ENCODE peak calls at places on chromosome 10, in five cellular contexts. W, O, T, D and Z are unnamed samples.

GRCh38 chr10:80535671-80536360 is 1.9 kb upstream of the SH2D4B start:
- DNase-seq in O (peak; percentile 48), W (no peak), D (no peak), T (peak; percentile 82), Z (peak; percentile 69)

GRCh38 chr10:31816318-31816717 is 112.3 kb downstream of the ARHGAP12 start:
- DNase-seq in D (no peak), W (no peak), O (no peak), T (no peak), Z (no peak)

GRCh38 chr10:60189861-60190475 is 199.7 kb downstream of the ANK3 start:
- DNase-seq in W (no peak), D (no peak), O (no peak), T (no peak), Z (no peak)

GRCh38 chr10:80498833-80499671 is 38.6 kb upstream of the SH2D4B start:
- DNase-seq in O (peak; percentile 85), D (peak; percentile 46), W (no peak), T (no peak), Z (peak; percentile 86)

GRCh38 chr10:109956454-109957091 is 33.3 kb upstream of the XPNPEP1 start:
- DNase-seq in D (no peak), W (peak; percentile 66), O (peak; percentile 60), T (peak; percentile 88), Z (peak; percentile 56)

GRCh38 chr10:7971949-7972348 is 82.5 kb upstream of the GATA3 start:
- DNase-seq in T (no peak), O (no peak), D (no peak), W (no peak), Z (no peak)

GRCh38 chr10:77943086-77943901 is 16.7 kb upstream of the DLG5 start:
- DNase-seq in T (peak; percentile 63), D (peak; percentile 77), W (no peak), O (peak; percentile 57), Z (no peak)

GRCh38 chr10:57628592-57629284 is 639.0 kb downstream of the IPMK start:
- DNase-seq in D (no peak), T (peak; percentile 19), O (no peak), W (no peak), Z (no peak)

GRCh38 chr10:4804505-4804904 is 21.5 kb upstream of the AKR1E2 start:
- DNase-seq in T (no peak), D (no peak), O (no peak), W (no peak), Z (no peak)

GRCh38 chr10:22537810-22538209 is 176.6 kb downstream of the PIP4K2A start:
- DNase-seq in O (no peak), W (no peak), D (no peak), T (no peak), Z (no peak)

GRCh38 chr10:58264780-58265179 is 2.9 kb downstream of the IPMK start:
- DNase-seq in T (peak; percentile 44), O (no peak), W (peak; percentile 53), D (no peak), Z (no peak)

GRCh38 chr10:110495731-110496552 is 1.8 kb upstream of the DUSP5 start:
- DNase-seq in W (peak; percentile 71), D (peak; percentile 36), O (no peak), T (peak; percentile 62), Z (no peak)

GRCh38 chr10:32143302-32143847 is 87.2 kb upstream of the KIF5B start:
- DNase-seq in D (no peak), T (no peak), O (no peak), W (no peak), Z (no peak)

DNA sequence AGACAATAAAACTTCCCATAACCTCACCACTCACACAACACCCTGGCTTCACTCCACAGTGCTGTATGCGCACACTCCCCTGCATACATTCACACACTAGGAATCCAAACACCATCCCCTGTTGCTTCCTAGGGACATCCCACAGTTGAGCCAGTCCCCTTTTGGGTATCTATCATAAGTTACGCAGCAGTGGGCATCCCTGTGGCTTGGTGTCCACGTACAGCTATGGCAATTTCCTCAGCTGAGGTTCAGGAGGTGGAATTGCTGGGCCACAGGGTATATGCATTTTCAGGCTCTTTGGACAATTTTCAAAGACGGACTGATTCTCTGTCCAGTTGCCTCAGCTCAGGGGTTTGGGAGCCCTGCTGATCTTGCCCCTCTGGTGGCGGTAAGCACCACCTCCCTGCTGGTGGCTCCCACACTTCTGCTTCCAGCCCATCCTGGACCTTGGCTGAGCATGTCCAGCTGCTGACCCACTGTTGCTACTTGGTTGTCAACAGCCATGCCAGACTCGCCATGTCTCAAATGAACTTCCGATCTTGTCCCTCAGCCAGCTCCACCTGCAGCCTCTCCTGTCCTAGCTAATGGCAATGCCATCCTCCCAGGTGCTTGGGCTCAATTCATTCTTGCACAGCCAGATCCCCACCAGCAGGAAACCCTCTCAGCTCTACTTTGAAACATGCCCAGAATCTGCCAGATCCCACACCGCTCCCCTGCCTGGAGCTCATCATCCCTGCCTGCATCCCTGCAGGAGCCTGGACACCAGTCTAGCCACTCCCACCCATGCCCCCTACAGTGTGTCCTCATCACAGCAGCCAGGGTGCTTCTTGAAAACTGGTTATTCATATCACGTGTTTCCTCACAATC is 36.6 kb downstream of the CDH23 start:
- DNase-seq in D (no peak), O (no peak), T (no peak), W (peak; percentile 15), Z (no peak)
- TF ChIP-seq REST in D (no peak), O (no peak), T (no peak), W (no peak), Z (no peak)

GRCh38 chr10:93754761-93755160 is 3.0 kb upstream of the LGI1 start:
- DNase-seq in O (no peak), T (no peak), D (no peak), W (no peak), Z (no peak)

GRCh38 chr10:93757136-93757535 is 600 bp upstream of the LGI1 start:
- DNase-seq in T (peak; percentile 32), W (no peak), O (no peak), D (no peak), Z (no peak)

GRCh38 chr10:93753621-93754250 is 4.0 kb upstream of the LGI1 start:
- DNase-seq in T (no peak), O (no peak), D (no peak), W (no peak), Z (no peak)

GRCh38 chr10:93756128-93756517 is 1.6 kb upstream of the LGI1 start:
- DNase-seq in O (no peak), T (no peak), D (no peak), W (no peak), Z (no peak)

DNA sequence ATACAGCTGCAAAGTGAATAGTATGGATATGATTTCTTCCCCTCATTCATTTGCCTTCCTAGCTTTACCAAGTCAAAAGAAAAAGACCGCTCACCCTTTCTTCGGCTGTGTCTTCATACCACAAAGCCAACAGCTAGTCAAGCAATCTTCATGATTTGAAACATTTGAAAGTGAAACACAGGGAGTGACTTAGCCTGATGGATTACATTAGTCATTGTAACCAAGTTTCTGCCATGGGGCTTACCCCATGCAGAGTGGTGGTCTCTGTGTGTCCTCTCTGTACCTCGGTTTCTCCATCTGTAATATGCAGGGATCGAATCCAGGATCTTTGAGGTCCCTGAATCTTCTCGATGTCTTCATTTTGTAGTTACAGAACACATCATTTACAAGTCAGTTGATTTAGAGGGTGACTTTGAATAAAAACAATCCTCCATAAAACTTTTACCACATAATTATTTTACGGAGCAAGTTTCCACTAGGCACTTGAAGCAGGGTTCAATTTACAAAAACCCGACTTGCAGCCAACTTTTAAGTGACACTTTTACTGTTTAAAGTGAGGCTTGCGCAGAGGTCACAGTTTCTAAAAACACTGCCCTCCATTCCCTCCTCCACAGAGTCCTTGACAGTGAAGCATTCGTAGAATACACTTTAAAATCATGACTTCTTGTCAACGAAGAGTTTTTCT is 2.2 kb upstream of the LGI1 start:
- DNase-seq in O (no peak), D (no peak), W (no peak), T (no peak), Z (no peak)
- H3K27ac ChIP-seq in O (no peak overlapping the region), D (no peak overlapping the region), W (no peak overlapping the region), T (no peak overlapping the region), Z (no peak overlapping the region)

GRCh38 chr10:69419761-69420126 is 3.0 kb upstream of the TACR2 start:
- DNase-seq in D (no peak), T (no peak), O (no peak), W (no peak), Z (no peak)

GRCh38 chr10:69422676-69423075 is 6.0 kb upstream of the TACR2 start:
- DNase-seq in T (no peak), O (no peak), W (no peak), D (no peak), Z (no peak)

GRCh38 chr10:69425041-69425440 is 8.3 kb upstream of the TACR2 start:
- DNase-seq in T (no peak), W (no peak), D (no peak), O (no peak), Z (no peak)

GRCh38 chr10:69419096-69419760 is 2.5 kb upstream of the TACR2 start:
- DNase-seq in O (no peak), W (no peak), T (no peak), D (no peak), Z (no peak)

DNA sequence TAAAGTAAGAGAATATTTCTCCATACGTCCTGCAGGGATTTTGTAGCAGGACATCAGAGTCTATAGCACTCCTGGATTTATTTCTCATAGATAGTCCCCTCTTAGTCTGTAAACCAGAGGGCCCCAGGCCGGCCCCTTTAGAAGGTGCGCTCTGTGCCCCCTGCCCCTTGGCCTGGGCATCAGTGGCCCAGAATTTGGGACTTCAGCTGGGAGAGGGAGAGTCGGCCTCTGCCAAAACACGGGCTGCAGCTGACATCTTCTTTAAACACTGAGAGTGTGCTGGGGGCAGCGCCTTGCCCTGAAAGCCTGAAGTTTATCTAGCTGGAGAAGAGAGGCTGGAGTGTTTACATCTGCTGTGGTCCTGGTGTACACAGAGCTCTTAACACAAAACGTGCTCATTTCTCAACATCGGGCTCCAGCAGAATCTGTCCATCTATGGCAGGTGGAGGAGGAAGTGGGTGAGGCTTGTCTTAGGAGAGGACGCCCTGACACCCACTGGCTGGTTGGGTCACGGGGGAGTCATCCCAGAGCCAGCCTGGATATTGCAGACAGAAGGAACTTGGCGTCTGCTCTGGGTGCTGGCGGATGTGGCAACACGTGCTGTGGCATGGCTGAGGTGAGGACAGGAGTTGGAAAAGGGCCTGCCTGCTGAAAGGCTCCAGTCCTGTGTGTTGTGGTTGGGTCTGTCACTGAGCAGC is 5.0 kb upstream of the TACR2 start:
- DNase-seq in T (no peak), O (no peak), W (no peak), D (no peak), Z (peak; percentile 95)
- TF ChIP-seq POLR2AphosphoS5 in T (no peak), O (no peak), W (no peak), D (no peak), Z (peak; percentile 86)

GRCh38 chr10:44702531-44702930 is 208.6 kb upstream of the TMEM72 start:
- DNase-seq in T (no peak), D (no peak), W (no peak), O (no peak), Z (no peak)

GRCh38 chr10:44706745-44707144 is 204.4 kb upstream of the TMEM72 start:
- DNase-seq in W (no peak), D (no peak), T (no peak), O (peak; percentile 3), Z (no peak)

GRCh38 chr10:44704616-44705015 is 206.5 kb upstream of the TMEM72 start:
- DNase-seq in O (no peak), W (no peak), D (no peak), T (no peak), Z (no peak)

GRCh38 chr10:44703241-44704155 is 207.6 kb upstream of the TMEM72 start:
- DNase-seq in T (no peak), O (no peak), D (no peak), W (no peak), Z (no peak)
- TF ChIP-seq REST in T (no peak), O (no peak), D (no peak), W (no peak), Z (no peak)

GRCh38 chr10:28733245-28733644 is 55.9 kb downstream of the BAMBI start:
- DNase-seq in D (no peak), T (no peak), W (no peak), O (no peak), Z (no peak)
- H3K27ac ChIP-seq in D (no peak overlapping the region), T (no peak overlapping the region), W (no peak overlapping the region), O (no peak overlapping the region), Z (no peak overlapping the region)